ENCODE peak calls at places on chromosomes 7 and 10, in ten cellular contexts. Y, M, X, Z, S, U, H, I, L and W are unnamed samples.
A peak's percentile ranks its signal among the peaks of the same experiment; 100 is the strongest.

GRCh38 chr10:87589653-87590052 is 70.0 kb upstream of the PAPSS2 start:
- DNase-seq in Y (no peak), M (no peak), X (no peak), Z (no peak), S (no peak), U (no peak), H (no peak), I (no peak), L (no peak), W (no peak)

GRCh38 chr7:35736725-35737124 is 41.8 kb upstream of the HERPUD2 start:
- DNase-seq in Y (no peak), M (no peak), X (no peak), Z (peak; percentile 10), S (no peak), U (no peak), H (no peak), I (no peak), L (no peak), W (no peak)

GRCh38 chr10:60384708-60385398 is 4.8 kb downstream of the ANK3 start:
- DNase-seq in Y (no peak), M (no peak), X (no peak), Z (peak; percentile 96), S (no peak), U (no peak), H (no peak), I (no peak), L (no peak), W (no peak)

GRCh38 chr10:79058899-79059771 is 9.6 kb upstream of the ZMIZ1 start:
- DNase-seq in Y (no peak), M (no peak), X (no peak), Z (no peak), S (no peak), U (no peak), H (no peak), I (no peak), L (peak; percentile 9), W (no peak)

GRCh38 chr10:28587970-28588290 is 55.0 kb downstream of the WAC start:
- DNase-seq in Y (no peak), M (no peak), X (no peak), Z (no peak), S (no peak), U (no peak), H (no peak), I (no peak), L (no peak), W (no peak)

GRCh38 chr10:7302393-7303054 is 108.3 kb downstream of the SFMBT2 start:
- DNase-seq in Y (no peak), M (no peak), X (no peak), Z (no peak), S (peak; percentile 72), U (no peak), H (no peak), I (no peak), L (no peak), W (no peak)

GRCh38 chr10:103679096-103679790 is 176.1 kb downstream of the SH3PXD2A start:
- DNase-seq in Y (peak; percentile 76), M (no peak), X (no peak), Z (no peak), S (no peak), U (no peak), H (no peak), I (no peak), L (no peak), W (no peak)

GRCh38 chr10:108424656-108425055 is 1260.2 kb upstream of the SORCS1 start:
- DNase-seq in Y (no peak), M (no peak), X (no peak), Z (peak; percentile 40), S (no peak), U (no peak), H (no peak), I (no peak), L (no peak), W (no peak)

GRCh38 chr7:98641646-98642489 is 24.8 kb downstream of the NPTX2 start:
- DNase-seq in Y (peak; percentile 39), M (no peak), X (peak; percentile 48), Z (no peak), S (no peak), U (peak; percentile 40), H (no peak), I (no peak), L (no peak), W (no peak)

GRCh38 chr7:129739427-129739826 is 127.9 kb downstream of the NRF1 start:
- DNase-seq in Y (no peak), M (no peak), X (no peak), Z (no peak), S (no peak), U (no peak), H (no peak), I (no peak), L (no peak), W (no peak)

GRCh38 chr7:47596502-47597202 is 14.7 kb upstream of the TNS3 start:
- DNase-seq in Y (no peak), M (no peak), X (no peak), Z (no peak), S (no peak), U (no peak), H (no peak), I (no peak), L (no peak), W (no peak)

GRCh38 chr10:129787557-129787956 is 176.5 kb downstream of the EBF3 start:
- DNase-seq in Y (no peak), M (no peak), X (no peak), Z (no peak), S (no peak), U (no peak), H (no peak), I (no peak), L (no peak), W (no peak)

GRCh38 chr10:70905071-70906021 is 17.0 kb upstream of the PCBD1 start:
- DNase-seq in Y (no peak), M (no peak), X (no peak), Z (no peak), S (no peak), U (no peak), H (no peak), I (no peak), L (peak; percentile 42), W (no peak)

GRCh38 chr10:11898372-11899066 is 75.4 kb downstream of the PROSER2 start:
- DNase-seq in Y (no peak), M (no peak), X (no peak), Z (no peak), S (no peak), U (peak; percentile 12), H (no peak), I (no peak), L (peak; percentile 63), W (peak; percentile 96)

GRCh38 chr10:118013078-118013568 is 33.6 kb downstream of the RAB11FIP2 start:
- DNase-seq in Y (no peak), M (no peak), X (no peak), Z (no peak), S (no peak), U (no peak), H (no peak), I (no peak), L (no peak), W (no peak)

GRCh38 chr10:127300868-127301321 is 104.5 kb upstream of the INSYN2A start:
- DNase-seq in Y (no peak), M (no peak), X (no peak), Z (no peak), S (no peak), U (no peak), H (no peak), I (no peak), L (no peak), W (no peak)

GRCh38 chr7:106979551-106980357 is 64.8 kb upstream of the PRKAR2B start:
- DNase-seq in Y (no peak), M (no peak), X (no peak), Z (no peak), S (no peak), U (no peak), H (no peak), I (no peak), L (no peak), W (peak; percentile 62)